ENCODE peak calls at places on chromosomes 13 and 19, in nine cellular contexts. T, Z, M, J, L, N, X, G and A are unnamed samples.

GRCh38 chr13:42011601-42012401 is 36.6 kb upstream of the DGKH start:
- DNase-seq in X (no peak), T (no peak), J (no peak), Z (peak; percentile 23), G (no peak), N (no peak), M (no peak), L (no peak), A (no peak)

GRCh38 chr13:97223711-97224461 is 1.8 kb downstream of the MBNL2 start:
- DNase-seq in M (no peak), J (no peak), X (peak; percentile 11), N (no peak), G (no peak), L (no peak), Z (no peak), T (peak; percentile 91), A (peak; percentile 8)

GRCh38 chr19:12783226-12783848 is 7.9 kb upstream of the JUNB start:
- DNase-seq in L (no peak), X (peak; percentile 64), M (peak; percentile 63), Z (no peak), G (no peak), N (no peak), T (no peak), J (no peak), A (no peak)

GRCh38 chr13:24670174-24670573 is 10.0 kb upstream of the ATP12A start:
- DNase-seq in J (no peak), Z (no peak), M (no peak), N (no peak), T (no peak), L (no peak), G (no peak), X (no peak), A (no peak)

GRCh38 chr19:48216933-48217332 is 38.8 kb downstream of the CARD8 start:
- DNase-seq in G (no peak), J (no peak), M (no peak), T (no peak), L (no peak), Z (no peak), X (no peak), N (no peak), A (no peak)

GRCh38 chr13:106415971-106416370 is 119.5 kb downstream of the EFNB2 start:
- DNase-seq in J (no peak), G (no peak), N (peak; percentile 28), L (no peak), M (no peak), Z (no peak), X (no peak), T (no peak), A (no peak)

GRCh38 chr13:112161441-112162301 is 94.7 kb downstream of the SOX1 start:
- DNase-seq in N (peak; percentile 22), M (no peak), G (no peak), Z (no peak), J (no peak), L (no peak), T (no peak), X (no peak), A (no peak)

GRCh38 chr19:8306235-8307054 is 1.7 kb downstream of the CD320 start:
- DNase-seq in X (no peak), L (no peak), G (no peak), T (no peak), Z (no peak), M (peak; percentile 39), N (peak; percentile 5), J (no peak), A (no peak)

GRCh38 chr19:306151-306900 is 15.1 kb upstream of the PLPP2 start:
- DNase-seq in N (no peak), T (no peak), G (no peak), L (no peak), J (no peak), X (no peak), Z (no peak), M (no peak), A (no peak)

GRCh38 chr19:49553451-49554271 is 25.9 kb downstream of the RCN3 start:
- DNase-seq in M (peak; percentile 62), G (no peak), Z (peak; percentile 58), N (no peak), J (peak; percentile 37), X (peak; percentile 68), T (peak; percentile 72), L (no peak), A (no peak)

GRCh38 chr19:6891761-6892385 is 4.5 kb downstream of the ADGRE1 start:
- DNase-seq in T (no peak), G (no peak), N (no peak), X (no peak), L (no peak), J (no peak), M (no peak), Z (no peak), A (peak; percentile 84)

GRCh38 chr19:9362905-9363304 is at the start of gene ZNF177:
- DNase-seq in Z (no peak), G (no peak), J (no peak), T (peak; percentile 5), M (no peak), L (no peak), X (no peak), N (no peak), A (no peak)

GRCh38 chr19:4980087-4980486 is 11.2 kb downstream of the KDM4B start:
- DNase-seq in X (no peak), Z (no peak), M (no peak), T (no peak), L (no peak), G (no peak), N (no peak), J (no peak), A (no peak)

GRCh38 chr13:77563110-77563509 is 27.6 kb downstream of the SCEL start:
- DNase-seq in Z (no peak), L (no peak), M (no peak), J (no peak), G (no peak), T (peak; percentile 11), X (no peak), N (no peak), A (no peak)

GRCh38 chr13:114099918-114100445 is 32.4 kb downstream of the RASA3 start:
- DNase-seq in J (no peak), Z (peak; percentile 71), M (peak; percentile 49), N (no peak), L (no peak), G (no peak), X (no peak), T (no peak), A (no peak)

GRCh38 chr19:7947939-7948338 is 4.5 kb upstream of the TIMM44 start:
- DNase-seq in M (no peak), T (no peak), N (no peak), L (no peak), J (no peak), G (no peak), Z (no peak), X (no peak), A (no peak)

GRCh38 chr19:6728346-6728745 is 7.9 kb upstream of the C3 start:
- DNase-seq in Z (no peak), G (no peak), X (no peak), N (no peak), M (no peak), L (no peak), J (no peak), T (no peak), A (no peak)